ENCODE peak calls at places on chromosomes 16 and 17, in five cellular contexts. A, P, Z, K and R are unnamed samples. For H3K36me3, the result is how much of the 10 kb centered on the place peaks cover.

GRCh38 chr17:75845933-75846700 is 1.9 kb upstream of the UNC13D start:
- DNase-seq in A (no peak), P (no peak), Z (no peak), K (peak), R (no peak)

GRCh38 chr16:56860226-56861020 is 4.6 kb upstream of the SLC12A3 start:
- DNase-seq in A (peak), P (no peak), Z (no peak), K (no peak), R (no peak)

GRCh38 chr16:30603945-30604315 is 6.3 kb downstream of the ZNF689 start:
- DNase-seq in A (no peak), P (no peak), Z (no peak), K (peak), R (no peak)

GRCh38 chr16:17452931-17453330 is 17.8 kb downstream of the XYLT1 start:
- DNase-seq in A (no peak), P (no peak), Z (no peak), K (no peak), R (no peak)

GRCh38 chr17:80408872-80409271 is 6.1 kb upstream of the ENDOV start:
- DNase-seq in A (no peak), P (no peak), Z (no peak), K (no peak), R (no peak)

GRCh38 chr16:88662222-88662842 is 559 bp downstream of the MVD start:
- DNase-seq in A (peak), P (no peak), Z (no peak), K (no peak), R (no peak)

GRCh38 chr17:30413109-30413508 is 34.4 kb downstream of the CPD start:
- DNase-seq in A (no peak), P (no peak), Z (no peak), K (no peak), R (no peak)

GRCh38 chr17:47237841-47238240 is 15.8 kb upstream of the ITGB3 start:
- DNase-seq in A (no peak), P (no peak), Z (no peak), K (no peak), R (no peak)

GRCh38 chr16:57216968-57217367 is 28.1 kb upstream of the ARL2BP start:
- DNase-seq in A (no peak), P (no peak), Z (no peak), K (no peak), R (no peak)

GRCh38 chr17:19497616-19498015 is 36.0 kb upstream of the SLC47A1 start:
- DNase-seq in A (no peak), P (no peak), Z (no peak), K (no peak), R (no peak)

GRCh38 chr17:16417896-16418683 is 2.7 kb downstream of the TRPV2 start:
- DNase-seq in A (no peak), P (no peak), Z (no peak), K (no peak), R (no peak)

GRCh38 chr16:84176192-84177053 is 10.4 kb downstream of the TAF1C start:
- DNase-seq in A (no peak), P (no peak), Z (no peak), K (peak), R (no peak)

GRCh38 chr17:81165246-81166032 is at the start of gene PVALEF:
- DNase-seq in A (no peak), P (no peak), Z (no peak), K (peak), R (no peak)

GRCh38 chr17:78040561-78041400 is 82.3 kb downstream of the TNRC6C start:
- DNase-seq in A (no peak), P (peak), Z (peak), K (peak), R (peak)

GRCh38 chr17:65936013-65936412 is 255.9 kb downstream of the CEP112 start:
- DNase-seq in A (no peak), P (no peak), Z (no peak), K (no peak), R (no peak)

GRCh38 chr16:57356547-57356946 is 2.0 kb upstream of the CCL22 start:
- DNase-seq in A (no peak), P (no peak), Z (no peak), K (no peak), R (no peak)

GRCh38 chr17:14019186-14019956 is 49.9 kb upstream of the COX10 start:
- DNase-seq in A (no peak), P (no peak), Z (no peak), K (no peak), R (no peak)

GRCh38 chr17:36524428-36524876 is 10.2 kb downstream of the MYO19 start:
- DNase-seq in A (peak), P (no peak), Z (no peak), K (no peak), R (no peak)

GRCh38 chr17:67245694-67246397 is 850 bp upstream of the HELZ start:
- DNase-seq in A (peak), P (no peak), Z (peak), K (no peak), R (peak)

GRCh38 chr17:40500709-40501108 is 714 bp downstream of the TNS4 start:
- DNase-seq in A (no peak), P (no peak), Z (no peak), K (peak), R (no peak)
- H3K36me3 ChIP-seq in A (under half), P (under half), Z (under half), K (under half), R (under half)

GRCh38 chr17:61284746-61285145 is 114.9 kb upstream of the TBX2 start:
- DNase-seq in A (no peak), P (no peak), Z (no peak), K (no peak), R (no peak)
- H3K27ac ChIP-seq in A (no peak), P (no peak), Z (peak), K (no peak), R (no peak)

GRCh38 chr17:56305017-56305416 is 151.7 kb downstream of the ANKFN1 start:
- DNase-seq in A (no peak), P (no peak), Z (no peak), K (no peak), R (no peak)
- TF ChIP-seq CTCF in A (peak), P (no peak), Z (no peak), K (no peak), R (no peak)

GRCh38 chr16:22317625-22318024 is 20.4 kb downstream of the POLR3E start:
- DNase-seq in A (no peak), P (no peak), Z (no peak), K (no peak), R (no peak)
- H3K36me3 ChIP-seq in A (half or more), P (under half), Z (half or more), K (half or more), R (half or more)

GRCh38 chr17:82862758-82863645 is 23.2 kb upstream of the ZNF750 start:
- DNase-seq in A (no peak), P (no peak), Z (no peak), K (peak), R (no peak)
- H3K27ac ChIP-seq in A (peak), P (no peak), Z (no peak), K (no peak), R (no peak)

GRCh38 chr16:47316686-47317085 is 144.2 kb downstream of the ITFG1 start:
- DNase-seq in A (no peak), P (no peak), Z (no peak), K (no peak), R (no peak)

GRCh38 chr16:47309581-47310312 is 151.1 kb downstream of the ITFG1 start:
- DNase-seq in A (no peak), P (no peak), Z (no peak), K (no peak), R (no peak)

GRCh38 chr16:47308601-47309000 is 152.3 kb downstream of the ITFG1 start:
- DNase-seq in A (no peak), P (no peak), Z (no peak), K (no peak), R (no peak)

GRCh38 chr16:47310792-47311211 is 150.1 kb downstream of the ITFG1 start:
- DNase-seq in A (peak), P (no peak), Z (no peak), K (no peak), R (no peak)

GRCh38 chr16:47311738-47312505 is 148.9 kb downstream of the ITFG1 start:
- DNase-seq in A (peak), P (no peak), Z (no peak), K (no peak), R (no peak)
- TF ChIP-seq CTCF in A (no peak), P (no peak), Z (no peak), K (no peak), R (no peak)

GRCh38 chr16:81702506-81702905 is 76.6 kb upstream of the PLCG2 start:
- DNase-seq in A (no peak), P (no peak), Z (no peak), K (peak), R (no peak)

GRCh38 chr16:81700071-81700779 is 78.9 kb upstream of the PLCG2 start:
- DNase-seq in A (no peak), P (no peak), Z (no peak), K (peak), R (no peak)

GRCh38 chr16:81701296-81701970 is 77.7 kb upstream of the PLCG2 start:
- DNase-seq in A (no peak), P (no peak), Z (no peak), K (peak), R (no peak)

GRCh38 chr16:81699596-81699995 is 79.5 kb upstream of the PLCG2 start:
- DNase-seq in A (peak), P (no peak), Z (no peak), K (peak), R (no peak)

DNA sequence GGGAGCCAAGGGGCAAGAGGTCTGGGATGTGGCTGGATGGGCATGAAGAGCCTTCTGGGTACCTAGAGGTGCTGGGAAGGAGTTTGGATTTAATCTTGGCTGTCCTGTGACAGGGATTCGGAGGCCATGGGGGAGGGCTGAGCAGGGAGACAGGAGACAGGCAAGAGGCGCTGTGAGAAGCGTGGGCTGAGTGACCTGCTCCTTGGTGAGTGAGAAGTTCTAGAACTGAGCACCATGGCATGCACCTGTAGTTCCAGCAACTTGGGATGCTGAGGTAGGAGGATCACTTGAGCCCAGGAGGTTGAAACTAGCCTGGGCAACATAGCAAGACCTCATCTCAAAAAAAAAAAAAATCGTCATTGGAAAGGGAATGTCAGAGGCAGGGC is 78.3 kb upstream of the PLCG2 start:
- DNase-seq in A (no peak), P (no peak), Z (no peak), K (no peak), R (no peak)
- H3K36me3 ChIP-seq in A (under half), P (under half), Z (under half), K (under half), R (under half)

GRCh38 chr17:72359274-72359673 is 238.5 kb downstream of the SOX9 start:
- DNase-seq in A (no peak), P (no peak), Z (no peak), K (no peak), R (no peak)
- H3K27ac ChIP-seq in A (no peak), P (no peak), Z (no peak), K (no peak), R (no peak)

GRCh38 chr17:15091825-15092224 is 173.3 kb downstream of the PMP22 start:
- DNase-seq in A (peak), P (no peak), Z (no peak), K (no peak), R (no peak)
- TF ChIP-seq CTCF in A (peak), P (no peak), Z (no peak), K (no peak), R (no peak)

DNA sequence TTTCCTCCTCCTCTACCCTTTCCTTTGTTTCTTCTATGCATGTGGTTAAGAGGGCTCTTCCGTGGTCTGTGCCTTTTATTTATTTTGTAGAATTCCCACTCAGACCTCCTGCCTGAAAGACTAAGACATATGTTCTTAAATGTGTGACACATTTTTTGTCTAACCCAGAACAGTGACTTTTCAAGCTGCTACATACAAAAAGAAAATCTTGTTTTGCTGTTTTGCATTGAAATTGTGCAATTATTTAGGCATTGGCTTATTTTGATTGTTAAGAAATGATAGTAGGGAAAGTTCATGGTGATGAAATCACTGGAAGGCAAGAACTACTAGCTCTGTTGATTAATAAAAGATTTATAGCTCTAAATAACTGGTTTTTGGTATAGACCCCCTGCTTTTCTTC is 76.8 kb downstream of the TUBD1 start:
- DNase-seq in A (no peak), P (no peak), Z (no peak), K (no peak), R (no peak)
- H3K36me3 ChIP-seq in A (under half), P (under half), Z (under half), K (under half), R (under half)